ENCODE peak calls at places on chromosomes 7 and 10, in five cellular contexts. C is PC-3, P is GM23338, W is mesendoderm, U is GM23248. E is an unnamed sample.

GRCh38 chr10:29243750-29244149 is 45.1 kb upstream of the LYZL1 start:
- DNase-seq in U (peak; percentile 22), P (peak; percentile 68), W (peak; percentile 68), C (peak; percentile 16), E (no peak)

GRCh38 chr10:3803884-3804741 is 19.1 kb upstream of the KLF6 start:
- DNase-seq in P (no peak), U (peak; percentile 78), W (peak; percentile 76), C (no peak), E (no peak)

GRCh38 chr7:152136623-152137022 is 111.1 kb downstream of the GALNT11 start:
- DNase-seq in C (no peak), W (peak; percentile 8), U (no peak), P (no peak), E (no peak)

GRCh38 chr7:44059219-44060090 is 5.9 kb downstream of the PGAM2 start:
- DNase-seq in C (no peak), U (no peak), P (no peak), W (no peak), E (peak; percentile 18)

GRCh38 chr10:73875139-73875475 is 752 bp upstream of the CAMK2G start:
- DNase-seq in C (no peak), P (no peak), W (no peak), U (no peak), E (no peak)

GRCh38 chr7:604038-604883 is 84.6 kb upstream of the PDGFA start:
- DNase-seq in P (no peak), U (peak; percentile 18), C (no peak), W (peak; percentile 78), E (no peak)

GRCh38 chr7:156545989-156546388 is 94.6 kb upstream of the RNF32 start:
- DNase-seq in U (no peak), C (no peak), P (no peak), W (no peak), E (no peak)

GRCh38 chr7:17027143-17027802 is 145.5 kb upstream of the AGR3 start:
- DNase-seq in W (no peak), C (no peak), U (peak; percentile 59), P (no peak), E (no peak)

GRCh38 chr7:32518534-32519140 is 23.3 kb downstream of the AVL9 start:
- DNase-seq in W (peak; percentile 94), C (peak; percentile 49), U (peak; percentile 26), P (peak; percentile 94), E (no peak)

GRCh38 chr10:105188737-105189463 is 547.8 kb downstream of the SORCS3 start:
- DNase-seq in P (no peak), U (peak; percentile 33), W (peak; percentile 37), C (peak; percentile 18), E (no peak)

GRCh38 chr10:77972148-77972547 is 45.6 kb upstream of the DLG5 start:
- DNase-seq in U (no peak), C (no peak), W (peak; percentile 41), P (no peak), E (no peak)

GRCh38 chr10:28367865-28368541 is 65.1 kb upstream of the MPP7 start:
- DNase-seq in C (no peak), U (no peak), P (no peak), W (no peak), E (no peak)

GRCh38 chr10:88342733-88343310 is 240.3 kb downstream of the RNLS start:
- DNase-seq in P (no peak), W (no peak), U (no peak), C (no peak), E (no peak)

GRCh38 chr10:81874878-81875679 is at the start of gene NRG3:
- DNase-seq in P (peak; percentile 53), C (no peak), W (peak; percentile 30), U (peak; percentile 4), E (peak; percentile 41)

GRCh38 chr7:17183630-17184328 is 114.7 kb upstream of the AHR start:
- DNase-seq in C (no peak), U (peak; percentile 56), W (no peak), P (no peak), E (no peak)

GRCh38 chr7:27201231-27202017 is 1.5 kb upstream of the HOXA13 start:
- DNase-seq in P (no peak), U (peak; percentile 32), C (peak; percentile 41), W (no peak), E (no peak)
- H3K27me3 ChIP-seq in P (peaks cover 98% of the 10 kb centered on the region), U (peaks cover 35% of the 10 kb centered on the region), C (no peaks in the 10 kb centered on the region), W (peaks cover 80% of the 10 kb centered on the region), E (peaks cover 99% of the 10 kb centered on the region)

DNA sequence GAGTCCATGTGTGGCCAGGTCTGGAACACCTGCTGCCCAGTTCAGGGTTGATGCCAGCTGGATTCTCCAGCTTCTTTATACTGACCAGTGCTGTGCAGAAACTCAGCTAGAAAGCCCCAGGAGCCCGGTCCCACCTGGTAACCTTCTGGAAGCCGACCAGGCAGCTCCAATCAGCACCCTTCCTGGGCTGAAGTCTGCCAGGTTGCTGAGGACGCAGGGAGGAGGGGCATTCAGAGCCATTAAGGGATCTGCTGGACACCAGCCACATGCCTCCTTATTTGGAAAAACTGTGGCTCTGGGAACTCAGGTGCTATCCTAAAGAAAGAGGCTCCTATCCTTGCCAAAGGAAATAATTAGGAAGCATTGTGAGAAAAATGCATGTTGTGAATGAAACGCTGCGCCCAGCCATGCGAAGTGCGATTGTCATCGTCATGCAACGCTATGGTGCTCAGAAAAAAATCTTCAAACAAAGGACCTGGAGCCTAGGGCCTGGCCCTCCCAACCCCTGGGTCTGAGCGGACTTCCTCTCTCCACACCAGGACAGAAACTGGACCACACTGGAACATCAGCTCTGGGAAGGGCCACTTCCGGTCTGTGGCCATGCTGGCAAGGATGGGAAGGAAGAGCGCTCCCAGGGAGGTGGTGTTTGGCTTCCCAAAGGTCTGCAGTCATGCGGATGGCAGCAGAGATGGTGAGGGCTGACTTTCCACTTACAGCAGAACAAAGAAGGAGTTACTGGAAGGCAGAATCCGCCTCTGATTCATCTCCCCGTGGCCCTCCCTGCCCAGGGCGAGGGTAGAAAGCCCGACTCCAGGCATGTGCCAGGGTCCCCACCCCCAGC is 90.1 kb downstream of the FAM53B start:
- DNase-seq in P (no peak), C (no peak), U (peak; percentile 36), W (no peak), E (no peak)
- H3K4me1 ChIP-seq in P (peaks cover 13% of the 10 kb centered on the region), C (no peaks in the 10 kb centered on the region), U (no peaks in the 10 kb centered on the region), W (peaks cover 5% of the 10 kb centered on the region), E (peaks cover 21% of the 10 kb centered on the region)

DNA sequence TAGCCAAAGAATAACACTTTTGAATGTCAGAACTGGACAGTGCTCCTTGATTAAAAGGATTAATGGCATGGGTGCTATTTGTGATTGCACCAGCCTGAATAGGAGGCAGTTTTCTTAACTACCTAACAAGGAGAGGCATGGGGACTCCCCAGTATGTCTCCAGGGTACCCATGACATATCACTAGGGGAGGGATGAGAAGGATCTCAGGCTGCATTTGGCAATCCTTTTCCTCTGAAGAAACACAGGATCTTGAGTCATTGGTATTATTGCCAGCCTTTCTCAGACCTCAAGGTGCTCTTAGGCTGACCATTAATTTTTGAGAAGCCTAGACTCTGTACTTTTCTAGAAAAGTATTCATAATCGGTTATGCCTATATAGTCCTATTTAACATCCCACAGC is 77.5 kb upstream of the NPVF start:
- DNase-seq in P (no peak), C (no peak), U (peak; percentile 2), W (no peak), E (no peak)
- H3K27me3 ChIP-seq in P (no peaks in the 10 kb centered on the region), C (peaks cover 68% of the 10 kb centered on the region), U (no peaks in the 10 kb centered on the region), W (no peaks in the 10 kb centered on the region), E (peaks cover 19% of the 10 kb centered on the region)

DNA sequence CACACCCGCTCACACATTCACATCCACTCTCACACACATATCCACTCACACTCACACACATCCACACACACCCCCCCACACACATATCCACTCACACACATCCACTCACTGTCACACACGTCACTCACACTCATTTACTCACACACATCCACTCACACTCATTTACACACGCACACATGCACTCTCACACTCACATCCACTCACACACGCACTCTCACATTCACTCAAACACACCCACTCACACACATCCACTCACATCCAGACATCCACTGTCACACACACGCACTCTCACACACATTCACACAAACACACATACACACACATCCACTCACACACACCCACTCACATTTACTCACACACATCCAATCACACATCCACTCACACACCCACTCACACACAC is 18.3 kb downstream of the PWWP2B start:
- DNase-seq in P (no peak), U (no peak), W (no peak), C (no peak), E (no peak)
- H3K4me1 ChIP-seq in P (peaks cover 15% of the 10 kb centered on the region), U (peaks cover 3% of the 10 kb centered on the region), W (peaks cover 7% of the 10 kb centered on the region), C (peaks cover 16% of the 10 kb centered on the region), E (peaks cover 31% of the 10 kb centered on the region)

GRCh38 chr10:44347609-44348400 is 37.1 kb downstream of the CXCL12 start:
- DNase-seq in U (no peak), P (peak; percentile 31), C (no peak), W (peak; percentile 32), E (no peak)

GRCh38 chr10:44341901-44342300 is 43.0 kb downstream of the CXCL12 start:
- DNase-seq in U (no peak), W (no peak), P (no peak), C (no peak), E (no peak)

GRCh38 chr10:44344727-44345126 is 40.2 kb downstream of the CXCL12 start:
- DNase-seq in W (peak; percentile 16), P (no peak), C (no peak), U (no peak), E (no peak)

GRCh38 chr10:44340557-44340956 is 44.3 kb downstream of the CXCL12 start:
- DNase-seq in U (no peak), C (no peak), P (no peak), W (no peak), E (no peak)

GRCh38 chr10:44343836-44344235 is 41.1 kb downstream of the CXCL12 start:
- DNase-seq in C (no peak), U (no peak), P (peak; percentile 39), W (peak; percentile 30), E (no peak)
- H3K27me3 ChIP-seq in C (peaks cover 23% of the 10 kb centered on the region), U (no peaks in the 10 kb centered on the region), P (no peaks in the 10 kb centered on the region), W (no peaks in the 10 kb centered on the region), E (no peaks in the 10 kb centered on the region)

DNA sequence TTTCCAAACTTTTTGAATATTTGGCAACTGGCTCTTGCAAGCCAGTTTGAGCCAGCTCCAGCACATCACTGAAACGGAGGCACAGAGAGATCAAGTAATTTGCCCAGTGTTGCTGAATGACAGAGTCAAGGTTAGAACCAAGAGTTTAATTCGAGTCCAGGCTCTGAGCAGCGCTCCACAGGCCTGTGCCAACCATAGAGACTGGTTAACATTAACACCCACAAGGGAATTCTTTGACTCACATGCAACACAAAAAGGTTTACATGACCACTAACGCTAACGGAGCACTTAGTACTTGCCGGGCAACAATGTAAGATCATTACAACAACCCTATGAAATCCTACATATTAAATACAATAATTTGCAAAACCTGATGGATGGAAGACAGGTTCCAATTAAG is 1.5 kb downstream of the RGS10 start:
- DNase-seq in P (no peak), U (peak; percentile 88), W (no peak), C (peak; percentile 13), E (no peak)
- H3K4me1 ChIP-seq in P (peaks cover 13% of the 10 kb centered on the region), U (peaks cover 27% of the 10 kb centered on the region), W (peaks cover 4% of the 10 kb centered on the region), C (peaks cover 28% of the 10 kb centered on the region), E (no peaks in the 10 kb centered on the region)

DNA sequence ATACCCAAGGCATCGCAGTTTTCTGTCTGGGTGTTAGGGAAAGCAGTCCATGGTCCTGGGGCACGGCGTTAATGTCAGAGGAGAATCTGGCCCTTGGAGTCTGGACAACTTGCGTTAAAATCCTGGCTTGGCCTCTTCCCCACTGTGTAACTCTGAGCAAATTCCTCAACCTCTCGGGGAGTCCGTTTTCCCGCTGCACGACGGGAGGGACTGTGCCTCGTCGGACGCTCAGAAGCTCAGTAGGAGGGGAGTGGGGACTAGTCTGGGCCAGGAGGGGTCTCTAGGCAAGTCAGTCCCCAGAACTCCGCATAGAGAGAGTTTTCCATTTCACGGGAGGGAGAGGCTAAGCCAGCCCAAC is 6.6 kb upstream of the EVX1 start:
- DNase-seq in C (no peak), W (peak; percentile 61), U (no peak), P (peak; percentile 50), E (no peak)
- H3K27me3 ChIP-seq in C (no peaks in the 10 kb centered on the region), W (no peaks in the 10 kb centered on the region), U (peaks cover 14% of the 10 kb centered on the region), P (peaks cover 100% of the 10 kb centered on the region), E (peaks cover 49% of the 10 kb centered on the region)